ENCODE peak calls at places on chromosomes 1 and 21, in six cellular contexts. W is CD8-positive, alpha-beta T cell; H is MM.1S; X is astrocyte of the spinal cord; Q is activated CD8-positive, alpha-beta T cell treated with anti-CD3 and anti-CD28 coated beads for 36 hours; N is heart left ventricle. T is an unnamed sample.

GRCh38 chr1:246258250-246258649 is 248.8 kb downstream of the SMYD3 start:
- DNase-seq in W (no peak), H (no peak), X (no peak), Q (no peak), N (no peak), T (no peak)

GRCh38 chr1:234765672-234766071 is 155.7 kb upstream of the IRF2BP2 start:
- DNase-seq in W (no peak), N (no peak), Q (no peak), H (no peak), X (no peak), T (no peak)

GRCh38 chr1:97999320-97999719 is 78.5 kb upstream of the DPYD start:
- DNase-seq in Q (no peak), W (no peak), X (peak), H (no peak), N (no peak), T (no peak)

GRCh38 chr1:218366322-218367052 is 21.4 kb downstream of the TGFB2 start:
- DNase-seq in X (peak), W (no peak), N (no peak), Q (no peak), H (peak), T (no peak)

GRCh38 chr1:235946570-235946981 is 79.9 kb upstream of the LYST start:
- DNase-seq in Q (peak), W (no peak), N (no peak), H (no peak), X (peak), T (peak)

GRCh38 chr1:63501256-63501655 is 21.8 kb downstream of the ITGB3BP start:
- DNase-seq in H (peak), W (no peak), X (no peak), N (no peak), Q (no peak), T (no peak)

GRCh38 chr1:173608503-173609216 is 5.8 kb upstream of the SLC9C2 start:
- DNase-seq in Q (no peak), H (no peak), X (no peak), W (no peak), N (no peak), T (no peak)

GRCh38 chr1:8025061-8025670 is 943 bp downstream of the ERRFI1 start:
- DNase-seq in X (peak), N (no peak), Q (no peak), W (no peak), H (no peak), T (no peak)

GRCh38 chr21:37915941-37916794 is at the start of gene KCNJ6:
- DNase-seq in H (no peak), N (peak), W (no peak), X (peak), Q (peak), T (no peak)

GRCh38 chr1:39988618-39989343 is 33.8 kb downstream of the MFSD2A start:
- DNase-seq in W (no peak), H (no peak), X (no peak), N (no peak), Q (no peak), T (peak)

GRCh38 chr1:206081811-206082210 is 28.8 kb downstream of the RHEX start:
- DNase-seq in W (no peak), H (no peak), Q (no peak), N (no peak), X (no peak), T (no peak)

GRCh38 chr1:232686346-232686745 is 56.4 kb upstream of the SIPA1L2 start:
- DNase-seq in Q (no peak), X (no peak), W (no peak), N (no peak), H (no peak), T (no peak)

GRCh38 chr1:230288641-230289349 is 137.3 kb downstream of the PGBD5 start:
- DNase-seq in W (no peak), X (no peak), H (no peak), Q (no peak), N (no peak), T (no peak)

GRCh38 chr1:2591233-2591580 is 4.6 kb downstream of the PRXL2B start:
- DNase-seq in N (no peak), H (no peak), W (no peak), X (no peak), Q (peak), T (no peak)

GRCh38 chr21:31397515-31397926 is 53.5 kb upstream of the TIAM1 start:
- DNase-seq in N (no peak), H (no peak), X (no peak), Q (no peak), W (no peak), T (no peak)

GRCh38 chr1:174284052-174284451 is 124.7 kb downstream of the RABGAP1L start:
- DNase-seq in Q (peak), X (no peak), W (no peak), N (no peak), H (no peak), T (no peak)

GRCh38 chr1:11841245-11842153 is 6.1 kb downstream of the NPPA start:
- DNase-seq in Q (no peak), N (no peak), H (no peak), W (no peak), X (no peak), T (no peak)

GRCh38 chr1:181117648-181118449 is 29.3 kb downstream of the IER5 start:
- DNase-seq in H (no peak), N (no peak), Q (no peak), X (peak), W (no peak), T (peak)

GRCh38 chr1:13751985-13752384 is 52.0 kb downstream of the PRDM2 start:
- DNase-seq in X (no peak), Q (no peak), W (no peak), H (no peak), N (no peak), T (no peak)

GRCh38 chr1:26066160-26066559 is 1.3 kb downstream of the TRIM63 start:
- DNase-seq in Q (no peak), H (no peak), X (no peak), N (no peak), W (no peak), T (no peak)

GRCh38 chr1:226609836-226610455 is 61.4 kb downstream of the STUM start:
- DNase-seq in H (peak), W (no peak), X (no peak), N (no peak), Q (no peak), T (no peak)

GRCh38 chr1:210397252-210397651 is 68.5 kb downstream of the HHAT start:
- DNase-seq in H (no peak), W (no peak), N (no peak), Q (no peak), X (peak), T (no peak)

GRCh38 chr1:40315795-40316594 is 1.1 kb downstream of the COL9A2 start:
- DNase-seq in H (no peak), Q (peak), W (no peak), N (no peak), X (no peak), T (no peak)

GRCh38 chr21:15631342-15631741 is 98.4 kb upstream of the USP25 start:
- DNase-seq in N (no peak), H (no peak), W (no peak), Q (no peak), X (peak), T (no peak)

GRCh38 chr1:147338571-147338970 is 96.1 kb downstream of the CHD1L start:
- DNase-seq in W (no peak), Q (no peak), H (no peak), X (no peak), N (no peak), T (no peak)

GRCh38 chr1:28553229-28553930 is 495 bp downstream of the TRNAU1AP start:
- DNase-seq in N (peak), W (peak), X (peak), Q (peak), H (peak), T (peak)

GRCh38 chr21:42732033-42732410 is 78.6 kb downstream of the PDE9A start:
- DNase-seq in N (no peak), Q (no peak), W (no peak), H (no peak), X (no peak), T (no peak)

GRCh38 chr1:215679231-215679630 is 112.1 kb downstream of the KCTD3 start:
- DNase-seq in X (no peak), Q (no peak), N (no peak), H (no peak), W (no peak), T (no peak)

GRCh38 chr1:215677112-215677511 is 110.0 kb downstream of the KCTD3 start:
- DNase-seq in H (no peak), X (no peak), N (no peak), Q (no peak), W (no peak), T (no peak)

DNA sequence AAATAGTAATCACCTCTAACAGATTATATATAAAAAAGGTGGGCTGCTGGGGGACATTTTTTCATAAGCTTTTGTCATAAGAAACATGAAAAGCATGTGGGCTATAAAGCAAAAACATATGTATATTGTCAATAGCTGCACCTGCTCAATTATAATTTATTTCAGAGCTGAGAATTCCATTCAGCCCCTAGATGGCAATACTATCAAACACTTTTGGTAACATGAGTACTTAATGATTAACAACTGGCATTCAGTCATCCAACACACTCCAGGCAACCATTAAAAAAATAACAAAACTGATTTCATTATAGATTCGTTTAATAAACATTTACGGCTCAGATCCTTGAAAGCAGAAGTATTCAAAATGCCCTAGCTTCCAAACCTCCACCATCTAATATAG is 115.1 kb downstream of the KCTD3 start:
- DNase-seq in H (peak), Q (no peak), W (no peak), N (no peak), X (no peak), T (peak)
- TF ChIP-seq CTCF in H (peak), Q (no peak), W (no peak), N (no peak), X (no peak), T (peak)

GRCh38 chr1:15325375-15326085 is 78.5 kb downstream of the FHAD1 start:
- DNase-seq in N (no peak), H (no peak), X (no peak), W (no peak), Q (peak), T (no peak)
- TF ChIP-seq CTCF in N (no peak), H (no peak), X (no peak), W (no peak), Q (no peak), T (no peak)

GRCh38 chr1:167532375-167532774 is 14.0 kb upstream of the CD247 start:
- DNase-seq in N (no peak), Q (no peak), X (no peak), H (no peak), W (no peak), T (no peak)

GRCh38 chr1:167532964-167533824 is 14.9 kb upstream of the CD247 start:
- DNase-seq in W (no peak), H (no peak), N (no peak), X (no peak), Q (no peak), T (no peak)

GRCh38 chr1:167529829-167530474 is 11.6 kb upstream of the CD247 start:
- DNase-seq in X (no peak), W (no peak), N (no peak), Q (no peak), H (no peak), T (no peak)

GRCh38 chr1:167538657-167539056 is 14.9 kb downstream of the CREG1 start:
- DNase-seq in N (no peak), H (no peak), W (no peak), X (no peak), Q (no peak), T (no peak)

GRCh38 chr1:167533851-167534300 is 15.5 kb upstream of the CD247 start:
- DNase-seq in N (no peak), X (peak), W (peak), Q (peak), H (peak), T (peak)
- TF ChIP-seq CTCF in N (peak), X (peak), W (peak), Q (peak), H (peak), T (peak)

GRCh38 chr1:177343445-177343844 is 172.7 kb downstream of the BRINP2 start:
- DNase-seq in W (no peak), X (no peak), H (no peak), Q (no peak), N (no peak), T (no peak)
- TF ChIP-seq CTCF in W (no peak), X (no peak), H (no peak), Q (no peak), N (no peak), T (no peak)

T was measured in Calu3.